ENCODE peak calls at places on chromosomes 1 and 21, in eight cellular contexts. S is sigmoid colon, L is stomach, C is esophagus muscularis mucosa, N is tibial nerve, R is GM12878, Y is A549, T is suprapubic skin. P is an unnamed sample.

GRCh38 chr1:90220941-90221693 is 226.2 kb downstream of the ZNF326 start:
- DNase-seq in S (no peak), L (no peak), C (no peak), N (no peak), R (no peak), Y (no peak), T (no peak), P (no peak)

GRCh38 chr21:24428539-24429186 is 1178.6 kb downstream of the MRPL39 start:
- DNase-seq in S (no peak), L (no peak), C (no peak), N (no peak), R (no peak), Y (no peak), T (no peak), P (no peak)

GRCh38 chr1:59083946-59084865 is 212.7 kb upstream of the FGGY start:
- DNase-seq in S (no peak), L (no peak), C (no peak), N (no peak), R (no peak), Y (no peak), T (no peak), P (no peak)

GRCh38 chr1:55214903-55215193 is 316 bp downstream of the USP24 start:
- DNase-seq in S (peak), L (peak), C (no peak), N (no peak), R (no peak), Y (no peak), T (peak), P (peak)

GRCh38 chr21:45801129-45801735 is 157.7 kb downstream of the PCBP3 start:
- DNase-seq in S (no peak), L (no peak), C (peak), N (no peak), R (no peak), Y (no peak), T (no peak), P (no peak)

GRCh38 chr1:221093903-221094865 is 214.9 kb downstream of the HLX start:
- DNase-seq in S (no peak), L (no peak), C (no peak), N (no peak), R (no peak), Y (no peak), T (no peak), P (no peak)

GRCh38 chr1:184296466-184297243 is 90.2 kb upstream of the C1orf21 start:
- DNase-seq in S (peak), L (peak), C (no peak), N (peak), R (no peak), Y (no peak), T (peak), P (peak)

GRCh38 chr1:93805027-93805426 is 74.0 kb downstream of the DNTTIP2 start:
- DNase-seq in S (no peak), L (no peak), C (no peak), N (no peak), R (no peak), Y (no peak), T (no peak), P (no peak)

GRCh38 chr1:920506-920905 is 3.2 kb upstream of the SAMD11 start:
- DNase-seq in S (no peak), L (no peak), C (no peak), N (no peak), R (no peak), Y (no peak), T (no peak), P (no peak)

GRCh38 chr1:160552425-160552824 is 26.9 kb downstream of the CD84 start:
- DNase-seq in S (no peak), L (no peak), C (no peak), N (no peak), R (no peak), Y (no peak), T (no peak), P (no peak)

GRCh38 chr1:194342484-194343262 is 1156.3 kb upstream of the B3GALT2 start:
- DNase-seq in S (peak), L (no peak), C (no peak), N (no peak), R (no peak), Y (no peak), T (no peak), P (no peak)

GRCh38 chr1:20399606-20400180 is 86.3 kb downstream of the CAMK2N1 start:
- DNase-seq in S (no peak), L (no peak), C (no peak), N (no peak), R (no peak), Y (no peak), T (no peak), P (no peak)

GRCh38 chr1:1433804-1434130 is 1.7 kb upstream of the VWA1 start:
- DNase-seq in S (no peak), L (peak), C (no peak), N (no peak), R (no peak), Y (no peak), T (no peak), P (no peak)

GRCh38 chr1:167599839-167600581 is 30.0 kb upstream of the RCSD1 start:
- DNase-seq in S (no peak), L (no peak), C (no peak), N (peak), R (peak), Y (no peak), T (no peak), P (peak)

GRCh38 chr21:34883501-34884271 is 165.4 kb downstream of the RUNX1 start:
- DNase-seq in S (no peak), L (no peak), C (peak), N (no peak), R (no peak), Y (no peak), T (no peak), P (no peak)

GRCh38 chr21:42830456-42831455 is 48.6 kb downstream of the WDR4 start:
- DNase-seq in S (peak), L (peak), C (peak), N (no peak), R (no peak), Y (no peak), T (no peak), P (no peak)

DNA sequence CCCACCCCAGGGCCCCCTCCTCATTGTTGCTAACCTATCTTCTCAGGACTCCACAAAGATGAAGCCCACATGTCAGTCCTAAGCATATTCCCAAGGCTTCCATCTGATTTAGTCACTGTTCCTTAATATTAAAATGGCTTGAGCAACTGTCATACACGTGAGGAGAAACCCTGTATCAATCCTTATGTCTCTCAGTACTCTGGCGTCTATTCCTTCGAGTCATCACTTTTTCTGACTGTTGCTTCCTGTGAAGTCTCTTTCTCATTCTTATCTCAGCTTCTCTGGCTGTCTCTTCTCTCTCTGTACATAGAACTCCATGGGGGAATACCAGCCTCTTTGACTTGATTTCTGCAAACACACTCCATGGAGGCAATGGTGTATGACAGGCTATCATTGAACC is 98.4 kb downstream of the C4BPA start:
- DNase-seq in S (no peak), L (no peak), C (no peak), N (no peak), R (no peak), Y (no peak), T (no peak), P (no peak)
- TF ChIP-seq EP300 in S (no peak), L (no peak), C (no peak), N (no peak), R (no peak), Y (no peak), T (no peak), P (no peak)

GRCh38 chr21:41280115-41280919 is 36.3 kb upstream of the FAM3B start:
- DNase-seq in S (no peak), L (no peak), C (peak), N (peak), R (no peak), Y (no peak), T (no peak), P (no peak)
- H3K27ac ChIP-seq in S (no peak), L (no peak), C (no peak), N (no peak), R (no peak), Y (no peak), T (no peak), P (no peak)

GRCh38 chr1:3127738-3128137 is 58.7 kb downstream of the PRDM16 start:
- DNase-seq in S (no peak), L (no peak), C (no peak), N (no peak), R (no peak), Y (no peak), T (no peak), P (no peak)
- H3K4me3 ChIP-seq in S (no peak), L (no peak), C (no peak), N (peak), R (no peak), Y (no peak), T (no peak), P (no peak)

DNA sequence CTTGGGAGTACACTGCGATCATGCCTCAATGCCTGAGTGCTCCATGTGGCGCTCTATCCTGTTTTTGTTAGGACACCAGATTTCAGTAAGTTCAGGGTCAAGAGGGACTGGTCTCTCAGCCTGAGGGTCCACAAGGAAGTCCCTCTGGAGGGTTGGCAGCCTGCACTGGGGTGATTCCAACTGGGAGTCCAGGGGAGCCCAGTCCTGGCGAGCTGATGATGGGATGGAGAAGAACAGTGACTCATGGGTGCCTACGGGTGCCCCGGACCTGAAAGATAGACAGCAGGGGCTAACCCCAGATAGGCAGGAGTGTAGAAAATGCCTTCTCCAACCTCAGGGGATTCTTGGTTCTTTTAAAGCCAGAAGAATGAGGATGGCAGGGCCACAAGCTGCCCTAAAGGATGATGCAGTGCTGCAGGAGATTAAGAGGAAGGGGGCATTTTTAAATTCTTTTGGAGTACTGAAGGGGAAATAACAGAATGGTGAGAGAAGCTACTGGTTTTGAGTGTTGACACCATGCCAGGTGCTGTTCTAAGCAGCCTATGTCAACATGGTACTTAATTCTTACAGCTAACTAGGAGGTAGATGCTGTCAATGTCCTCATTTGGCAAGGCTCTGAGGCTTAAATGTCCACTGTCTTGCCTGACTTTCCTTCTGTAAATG is 68.4 kb upstream of the TLR5 start:
- DNase-seq in S (no peak), L (no peak), C (no peak), N (no peak), R (no peak), Y (no peak), T (no peak), P (no peak)
- TF ChIP-seq EP300 in S (no peak), L (no peak), C (no peak), N (no peak), R (no peak), Y (no peak), T (no peak), P (no peak)

DNA sequence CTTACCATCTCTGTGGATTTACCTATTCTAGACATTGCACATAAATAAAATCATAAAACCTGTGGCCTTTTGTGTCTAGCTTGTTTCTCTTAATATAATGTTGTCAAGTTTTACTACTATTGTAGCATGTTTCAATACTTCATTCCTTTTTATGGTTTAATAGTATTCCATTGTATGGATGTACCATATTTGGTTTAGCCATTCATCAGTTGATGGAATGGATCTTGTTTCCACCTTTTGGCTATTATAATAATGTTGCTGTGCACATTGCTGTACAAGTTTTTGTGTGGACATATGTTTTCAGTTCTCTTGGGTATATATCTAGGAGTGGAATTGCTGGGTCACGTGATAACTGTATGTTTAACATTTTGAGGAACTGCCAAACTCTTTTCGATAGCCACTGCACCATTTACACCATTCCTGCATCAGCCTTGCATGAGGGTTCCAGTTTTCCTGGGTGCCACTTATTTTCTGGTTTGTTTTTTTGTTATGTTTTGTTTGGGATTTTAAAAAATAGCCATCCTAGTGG is 66.9 kb downstream of the RNF220 start:
- DNase-seq in S (no peak), L (no peak), C (no peak), N (no peak), R (no peak), Y (no peak), T (no peak), P (no peak)
- H3K27ac ChIP-seq in S (no peak), L (no peak), C (peak), N (no peak), R (no peak), Y (no peak), T (no peak), P (no peak)

GRCh38 chr1:113769599-113769970 is 10.3 kb upstream of the PHTF1 start:
- DNase-seq in S (no peak), L (no peak), C (no peak), N (no peak), R (no peak), Y (no peak), T (no peak), P (no peak)
- H3K4me3 ChIP-seq in S (no peak), L (no peak), C (no peak), N (no peak), R (no peak), Y (no peak), T (no peak), P (no peak)

P was measured in transverse colon.